ENCODE peak calls at places on chromosomes 5 and 9, in seven cellular contexts. One of them, this sample, is unnamed.

GRCh38 chr5:115414406-115415142 is 118.1 kb upstream of the CCDC112 start:
- DNase-seq in suprapubic skin: no peak
- DNase-seq in spleen: no peak
- DNase-seq in HFF-Myc: peak
- DNase-seq in fibroblast of mammary gland: peak
- DNase-seq in bronchial epithelial cell: peak
- DNase-seq in gastrocnemius medialis: peak
- DNase-seq in this sample: peak

GRCh38 chr9:89425921-89426388 is 72.0 kb downstream of the SEMA4D start:
- DNase-seq in suprapubic skin: no peak
- DNase-seq in spleen: no peak
- DNase-seq in HFF-Myc: no peak
- DNase-seq in fibroblast of mammary gland: no peak
- DNase-seq in bronchial epithelial cell: no peak
- DNase-seq in gastrocnemius medialis: no peak
- DNase-seq in this sample: no peak

GRCh38 chr9:131477367-131477766 is 25.4 kb upstream of the POMT1 start:
- DNase-seq in suprapubic skin: no peak
- DNase-seq in spleen: peak
- DNase-seq in HFF-Myc: no peak
- DNase-seq in fibroblast of mammary gland: no peak
- DNase-seq in bronchial epithelial cell: no peak
- DNase-seq in gastrocnemius medialis: no peak
- DNase-seq in this sample: no peak

GRCh38 chr5:158364367-158364766 is 505.4 kb upstream of the CLINT1 start:
- DNase-seq in suprapubic skin: no peak
- DNase-seq in spleen: no peak
- DNase-seq in HFF-Myc: no peak
- DNase-seq in fibroblast of mammary gland: no peak
- DNase-seq in bronchial epithelial cell: peak
- DNase-seq in gastrocnemius medialis: no peak
- DNase-seq in this sample: no peak

GRCh38 chr5:6905423-6905822 is 192.2 kb downstream of the TENT4A start:
- DNase-seq in suprapubic skin: no peak
- DNase-seq in spleen: no peak
- DNase-seq in HFF-Myc: no peak
- DNase-seq in fibroblast of mammary gland: no peak
- DNase-seq in bronchial epithelial cell: no peak
- DNase-seq in gastrocnemius medialis: peak
- DNase-seq in this sample: no peak

GRCh38 chr9:128121924-128122808 is 5.4 kb downstream of the PTGES2 start:
- DNase-seq in suprapubic skin: no peak
- DNase-seq in spleen: peak
- DNase-seq in HFF-Myc: no peak
- DNase-seq in fibroblast of mammary gland: no peak
- DNase-seq in bronchial epithelial cell: no peak
- DNase-seq in gastrocnemius medialis: peak
- DNase-seq in this sample: no peak

GRCh38 chr9:33690156-33690908 is 105.0 kb upstream of the PRSS3 start:
- DNase-seq in suprapubic skin: no peak
- DNase-seq in spleen: no peak
- DNase-seq in HFF-Myc: no peak
- DNase-seq in fibroblast of mammary gland: no peak
- DNase-seq in bronchial epithelial cell: no peak
- DNase-seq in gastrocnemius medialis: no peak
- DNase-seq in this sample: no peak

GRCh38 chr5:42944989-42945388 is 95.1 kb downstream of the ANXA2R start:
- DNase-seq in suprapubic skin: no peak
- DNase-seq in spleen: no peak
- DNase-seq in HFF-Myc: peak
- DNase-seq in fibroblast of mammary gland: peak
- DNase-seq in bronchial epithelial cell: peak
- DNase-seq in gastrocnemius medialis: no peak
- DNase-seq in this sample: peak

GRCh38 chr9:97740848-97741821 is 44.0 kb upstream of the XPA start:
- DNase-seq in suprapubic skin: no peak
- DNase-seq in spleen: no peak
- DNase-seq in HFF-Myc: no peak
- DNase-seq in fibroblast of mammary gland: peak
- DNase-seq in bronchial epithelial cell: peak
- DNase-seq in gastrocnemius medialis: peak
- DNase-seq in this sample: no peak

GRCh38 chr5:82815871-82816270 is 261.3 kb downstream of the TMEM167A start:
- DNase-seq in suprapubic skin: no peak
- DNase-seq in spleen: no peak
- DNase-seq in HFF-Myc: no peak
- DNase-seq in fibroblast of mammary gland: peak
- DNase-seq in bronchial epithelial cell: no peak
- DNase-seq in gastrocnemius medialis: no peak
- DNase-seq in this sample: no peak

GRCh38 chr5:77972545-77973252 is 196.6 kb upstream of the TBCA start:
- DNase-seq in suprapubic skin: no peak
- DNase-seq in spleen: peak
- DNase-seq in HFF-Myc: no peak
- DNase-seq in fibroblast of mammary gland: no peak
- DNase-seq in bronchial epithelial cell: no peak
- DNase-seq in gastrocnemius medialis: no peak
- DNase-seq in this sample: no peak

GRCh38 chr9:31005086-31005665 is 1379.3 kb upstream of the ACO1 start:
- DNase-seq in suprapubic skin: no peak
- DNase-seq in spleen: peak
- DNase-seq in HFF-Myc: no peak
- DNase-seq in fibroblast of mammary gland: no peak
- DNase-seq in bronchial epithelial cell: no peak
- DNase-seq in gastrocnemius medialis: no peak
- DNase-seq in this sample: no peak

GRCh38 chr5:65334077-65334476 is 147.6 kb downstream of the ADAMTS6 start:
- DNase-seq in suprapubic skin: no peak
- DNase-seq in spleen: no peak
- DNase-seq in HFF-Myc: no peak
- DNase-seq in fibroblast of mammary gland: no peak
- DNase-seq in bronchial epithelial cell: peak
- DNase-seq in gastrocnemius medialis: no peak
- DNase-seq in this sample: no peak

GRCh38 chr5:78279194-78279593 is 15.3 kb downstream of the AP3B1 start:
- DNase-seq in suprapubic skin: no peak
- DNase-seq in spleen: no peak
- DNase-seq in HFF-Myc: no peak
- DNase-seq in fibroblast of mammary gland: no peak
- DNase-seq in bronchial epithelial cell: no peak
- DNase-seq in gastrocnemius medialis: no peak
- DNase-seq in this sample: no peak

GRCh38 chr9:138075496-138075895 is 197.9 kb downstream of the CACNA1B start:
- DNase-seq in suprapubic skin: peak
- DNase-seq in spleen: peak
- DNase-seq in HFF-Myc: no peak
- DNase-seq in fibroblast of mammary gland: no peak
- DNase-seq in bronchial epithelial cell: no peak
- DNase-seq in gastrocnemius medialis: no peak
- DNase-seq in this sample: no peak

GRCh38 chr5:65790371-65791163 is 68.6 kb downstream of the NLN start:
- DNase-seq in suprapubic skin: no peak
- DNase-seq in spleen: no peak
- DNase-seq in HFF-Myc: no peak
- DNase-seq in fibroblast of mammary gland: no peak
- DNase-seq in bronchial epithelial cell: no peak
- DNase-seq in gastrocnemius medialis: no peak
- DNase-seq in this sample: no peak

GRCh38 chr5:177103523-177104253 is 17.0 kb downstream of the FGFR4 start:
- DNase-seq in suprapubic skin: no peak
- DNase-seq in spleen: no peak
- DNase-seq in HFF-Myc: no peak
- DNase-seq in fibroblast of mammary gland: peak
- DNase-seq in bronchial epithelial cell: peak
- DNase-seq in gastrocnemius medialis: no peak
- DNase-seq in this sample: no peak

GRCh38 chr9:83675466-83675865 is 32.3 kb downstream of the UBQLN1 start:
- DNase-seq in suprapubic skin: no peak
- DNase-seq in spleen: no peak
- DNase-seq in HFF-Myc: no peak
- DNase-seq in fibroblast of mammary gland: no peak
- DNase-seq in bronchial epithelial cell: no peak
- DNase-seq in gastrocnemius medialis: no peak
- DNase-seq in this sample: no peak

GRCh38 chr5:132369471-132370240 is at the start of gene SLC22A5:
- DNase-seq in suprapubic skin: peak
- DNase-seq in spleen: peak
- DNase-seq in HFF-Myc: no peak
- DNase-seq in fibroblast of mammary gland: no peak
- DNase-seq in bronchial epithelial cell: peak
- DNase-seq in gastrocnemius medialis: peak
- DNase-seq in this sample: no peak

GRCh38 chr9:33416996-33417395 is 14.6 kb upstream of the AQP7 start:
- DNase-seq in suprapubic skin: no peak
- DNase-seq in spleen: no peak
- DNase-seq in HFF-Myc: no peak
- DNase-seq in fibroblast of mammary gland: no peak
- DNase-seq in bronchial epithelial cell: no peak
- DNase-seq in gastrocnemius medialis: no peak
- DNase-seq in this sample: no peak

GRCh38 chr5:114449836-114450515 is 88.1 kb downstream of the KCNN2 start:
- DNase-seq in suprapubic skin: no peak
- DNase-seq in spleen: peak
- DNase-seq in HFF-Myc: peak
- DNase-seq in fibroblast of mammary gland: peak
- DNase-seq in bronchial epithelial cell: peak
- DNase-seq in gastrocnemius medialis: peak
- DNase-seq in this sample: no peak

GRCh38 chr9:72864327-72864726 is 88.5 kb downstream of the ALDH1A1 start:
- DNase-seq in suprapubic skin: no peak
- DNase-seq in spleen: no peak
- DNase-seq in HFF-Myc: no peak
- DNase-seq in fibroblast of mammary gland: peak
- DNase-seq in bronchial epithelial cell: no peak
- DNase-seq in gastrocnemius medialis: no peak
- DNase-seq in this sample: no peak

GRCh38 chr5:159773062-159773924 is 143.0 kb upstream of the ADRA1B start:
- DNase-seq in suprapubic skin: peak
- DNase-seq in spleen: peak
- DNase-seq in HFF-Myc: no peak
- DNase-seq in fibroblast of mammary gland: peak
- DNase-seq in bronchial epithelial cell: peak
- DNase-seq in gastrocnemius medialis: peak
- DNase-seq in this sample: peak

GRCh38 chr5:16539169-16539666 is 73.6 kb upstream of the ZNF622 start:
- DNase-seq in suprapubic skin: peak
- DNase-seq in spleen: no peak
- DNase-seq in HFF-Myc: peak
- DNase-seq in fibroblast of mammary gland: peak
- DNase-seq in bronchial epithelial cell: peak
- DNase-seq in gastrocnemius medialis: peak
- DNase-seq in this sample: peak

GRCh38 chr9:113562653-113563381 is 99.3 kb downstream of the RGS3 start:
- DNase-seq in suprapubic skin: peak
- DNase-seq in spleen: peak
- DNase-seq in HFF-Myc: no peak
- DNase-seq in fibroblast of mammary gland: no peak
- DNase-seq in bronchial epithelial cell: no peak
- DNase-seq in gastrocnemius medialis: peak
- DNase-seq in this sample: no peak

GRCh38 chr9:33202552-33203300 is 35.6 kb upstream of the B4GALT1 start:
- DNase-seq in suprapubic skin: no peak
- DNase-seq in spleen: peak
- DNase-seq in HFF-Myc: peak
- DNase-seq in fibroblast of mammary gland: peak
- DNase-seq in bronchial epithelial cell: no peak
- DNase-seq in gastrocnemius medialis: peak
- DNase-seq in this sample: no peak

GRCh38 chr9:132560604-132561304 is 21.7 kb upstream of the BARHL1 start:
- DNase-seq in suprapubic skin: no peak
- DNase-seq in spleen: peak
- DNase-seq in HFF-Myc: no peak
- DNase-seq in fibroblast of mammary gland: no peak
- DNase-seq in bronchial epithelial cell: no peak
- DNase-seq in gastrocnemius medialis: no peak
- DNase-seq in this sample: no peak

GRCh38 chr9:95613670-95614069 is 96.9 kb upstream of the PTCH1 start:
- DNase-seq in suprapubic skin: no peak
- DNase-seq in spleen: no peak
- DNase-seq in HFF-Myc: no peak
- DNase-seq in fibroblast of mammary gland: no peak
- DNase-seq in bronchial epithelial cell: no peak
- DNase-seq in gastrocnemius medialis: no peak
- DNase-seq in this sample: no peak

GRCh38 chr9:16869140-16869903 is 1.1 kb downstream of the BNC2 start:
- DNase-seq in suprapubic skin: no peak
- DNase-seq in spleen: no peak
- DNase-seq in HFF-Myc: no peak
- DNase-seq in fibroblast of mammary gland: peak
- DNase-seq in bronchial epithelial cell: no peak
- DNase-seq in gastrocnemius medialis: no peak
- DNase-seq in this sample: no peak

GRCh38 chr9:69452110-69452780 is 127.2 kb downstream of the ENTREP1 start:
- DNase-seq in suprapubic skin: no peak
- DNase-seq in spleen: no peak
- DNase-seq in HFF-Myc: no peak
- DNase-seq in fibroblast of mammary gland: no peak
- DNase-seq in bronchial epithelial cell: no peak
- DNase-seq in gastrocnemius medialis: no peak
- DNase-seq in this sample: peak

GRCh38 chr9:134917431-134918373 is at the start of gene FCN1:
- DNase-seq in suprapubic skin: no peak
- DNase-seq in spleen: peak
- DNase-seq in HFF-Myc: no peak
- DNase-seq in fibroblast of mammary gland: no peak
- DNase-seq in bronchial epithelial cell: no peak
- DNase-seq in gastrocnemius medialis: no peak
- DNase-seq in this sample: no peak
- H3K4me3 ChIP-seq in suprapubic skin: no peak
- H3K4me3 ChIP-seq in spleen: no peak
- H3K4me3 ChIP-seq in HFF-Myc: no peak
- H3K4me3 ChIP-seq in fibroblast of mammary gland: no peak
- H3K4me3 ChIP-seq in bronchial epithelial cell: no peak
- H3K4me3 ChIP-seq in gastrocnemius medialis: no peak
- H3K4me3 ChIP-seq in this sample: no peak

GRCh38 chr9:126688617-126689016 is 74.9 kb downstream of the LMX1B start:
- DNase-seq in suprapubic skin: no peak
- DNase-seq in spleen: no peak
- DNase-seq in HFF-Myc: no peak
- DNase-seq in fibroblast of mammary gland: no peak
- DNase-seq in bronchial epithelial cell: no peak
- DNase-seq in gastrocnemius medialis: no peak
- DNase-seq in this sample: no peak
- TF ChIP-seq CTCF in suprapubic skin: no peak
- TF ChIP-seq CTCF in spleen: no peak
- TF ChIP-seq CTCF in HFF-Myc: no peak
- TF ChIP-seq CTCF in fibroblast of mammary gland: no peak
- TF ChIP-seq CTCF in bronchial epithelial cell: no peak
- TF ChIP-seq CTCF in gastrocnemius medialis: no peak
- TF ChIP-seq CTCF in this sample: no peak

GRCh38 chr5:94359880-94360279 is 258.5 kb downstream of the KIAA0825 start:
- DNase-seq in suprapubic skin: no peak
- DNase-seq in spleen: no peak
- DNase-seq in HFF-Myc: no peak
- DNase-seq in fibroblast of mammary gland: no peak
- DNase-seq in bronchial epithelial cell: no peak
- DNase-seq in gastrocnemius medialis: no peak
- DNase-seq in this sample: no peak
- H3K4me3 ChIP-seq in suprapubic skin: no peak
- H3K4me3 ChIP-seq in spleen: no peak
- H3K4me3 ChIP-seq in HFF-Myc: no peak
- H3K4me3 ChIP-seq in fibroblast of mammary gland: no peak
- H3K4me3 ChIP-seq in bronchial epithelial cell: no peak
- H3K4me3 ChIP-seq in gastrocnemius medialis: no peak
- H3K4me3 ChIP-seq in this sample: no peak

GRCh38 chr9:38334234-38334633 is 58.3 kb upstream of the ALDH1B1 start:
- DNase-seq in suprapubic skin: peak
- DNase-seq in spleen: no peak
- DNase-seq in HFF-Myc: no peak
- DNase-seq in fibroblast of mammary gland: no peak
- DNase-seq in bronchial epithelial cell: no peak
- DNase-seq in gastrocnemius medialis: no peak
- DNase-seq in this sample: no peak
- TF ChIP-seq CTCF in suprapubic skin: no peak
- TF ChIP-seq CTCF in spleen: no peak
- TF ChIP-seq CTCF in HFF-Myc: peak
- TF ChIP-seq CTCF in fibroblast of mammary gland: peak
- TF ChIP-seq CTCF in bronchial epithelial cell: peak
- TF ChIP-seq CTCF in gastrocnemius medialis: no peak
- TF ChIP-seq CTCF in this sample: peak

This sample was measured in kidney epithelial cell.